ENCODE peak calls at places on chromosomes 7 and 10, in seven cellular contexts. One of them, this sample, is unnamed.

GRCh38 chr7:101666293-101666692 is 37.2 kb upstream of the MYL10 start:
- DNase-seq in GM12892: no peak
- DNase-seq in NB4: no peak
- DNase-seq in spleen: no peak
- DNase-seq in A549: no peak
- DNase-seq in upper lobe of left lung: no peak
- DNase-seq in K562: no peak
- DNase-seq in this sample: no peak

GRCh38 chr10:125646311-125646710 is 36.7 kb downstream of the TEX36 start:
- DNase-seq in upper lobe of left lung: no peak
- DNase-seq in spleen: no peak
- DNase-seq in A549: no peak
- DNase-seq in NB4: no peak
- DNase-seq in K562: no peak
- DNase-seq in GM12892: no peak
- DNase-seq in this sample: no peak

GRCh38 chr7:153061913-153062528 is 302.5 kb downstream of the ACTR3B start:
- DNase-seq in NB4: peak
- DNase-seq in upper lobe of left lung: no peak
- DNase-seq in A549: peak
- DNase-seq in GM12892: no peak
- DNase-seq in spleen: no peak
- DNase-seq in K562: peak
- DNase-seq in this sample: peak

GRCh38 chr10:3482200-3482993 is 302.6 kb downstream of the KLF6 start:
- DNase-seq in A549: peak
- DNase-seq in K562: peak
- DNase-seq in spleen: no peak
- DNase-seq in upper lobe of left lung: peak
- DNase-seq in NB4: peak
- DNase-seq in GM12892: no peak
- DNase-seq in this sample: no peak

GRCh38 chr10:129122846-129123245 is 344.2 kb upstream of the MGMT start:
- DNase-seq in spleen: no peak
- DNase-seq in NB4: no peak
- DNase-seq in GM12892: no peak
- DNase-seq in K562: no peak
- DNase-seq in upper lobe of left lung: no peak
- DNase-seq in A549: no peak
- DNase-seq in this sample: no peak

GRCh38 chr10:34299105-34299611 is 515.9 kb downstream of the PARD3 start:
- DNase-seq in K562: no peak
- DNase-seq in A549: no peak
- DNase-seq in NB4: no peak
- DNase-seq in upper lobe of left lung: no peak
- DNase-seq in spleen: no peak
- DNase-seq in GM12892: no peak
- DNase-seq in this sample: no peak

GRCh38 chr10:28326516-28327493 is 23.9 kb upstream of the MPP7 start:
- DNase-seq in spleen: no peak
- DNase-seq in NB4: no peak
- DNase-seq in A549: no peak
- DNase-seq in K562: no peak
- DNase-seq in GM12892: no peak
- DNase-seq in upper lobe of left lung: no peak
- DNase-seq in this sample: no peak

GRCh38 chr7:94338921-94339371 is 55.7 kb upstream of the COL1A2 start:
- DNase-seq in A549: no peak
- DNase-seq in GM12892: no peak
- DNase-seq in K562: peak
- DNase-seq in upper lobe of left lung: no peak
- DNase-seq in spleen: no peak
- DNase-seq in NB4: no peak
- DNase-seq in this sample: no peak

GRCh38 chr7:42095791-42096190 is 141.2 kb downstream of the GLI3 start:
- DNase-seq in spleen: no peak
- DNase-seq in upper lobe of left lung: no peak
- DNase-seq in GM12892: no peak
- DNase-seq in A549: no peak
- DNase-seq in NB4: peak
- DNase-seq in K562: no peak
- DNase-seq in this sample: no peak

DNA sequence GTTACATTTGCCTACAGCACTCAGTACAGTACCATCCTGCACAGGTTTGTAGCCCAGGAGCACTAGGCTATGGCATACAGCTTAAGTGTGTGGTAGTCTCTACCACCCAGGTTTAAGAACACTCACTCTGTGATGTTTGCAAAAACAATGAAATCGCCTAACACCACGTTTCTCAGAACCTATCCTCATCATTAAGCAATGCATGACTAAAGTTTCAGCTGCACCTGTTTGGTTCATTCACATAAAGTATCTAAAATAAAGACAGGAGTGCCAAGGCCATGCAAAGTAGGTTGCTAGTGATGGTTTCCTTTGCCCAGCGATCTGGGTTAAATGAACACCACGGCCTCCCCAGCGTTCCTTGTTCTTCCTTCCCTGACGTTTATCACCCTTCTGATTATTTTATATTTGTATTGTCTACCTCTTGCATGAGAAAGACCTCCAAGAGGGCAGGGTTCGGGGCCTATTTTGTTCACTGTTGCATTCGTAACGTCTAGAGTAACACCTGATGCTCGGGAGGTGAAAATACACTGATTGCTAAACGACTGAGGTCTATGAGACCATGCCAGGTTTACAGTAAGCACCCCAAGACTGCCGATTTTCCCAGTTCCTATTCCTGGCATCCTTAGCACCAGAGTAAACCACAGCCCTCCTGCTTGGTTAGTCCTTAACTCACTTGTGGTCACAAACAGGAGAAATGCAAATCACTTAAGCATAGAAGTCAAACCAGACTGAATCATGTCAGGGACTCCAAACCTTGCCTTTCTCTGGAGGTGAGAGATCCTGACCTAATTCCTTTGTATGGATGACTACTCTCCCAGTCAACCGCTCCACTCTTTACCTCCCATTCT is 204.1 kb upstream of the NFE2L3 start:
- DNase-seq in NB4: no peak
- DNase-seq in A549: no peak
- DNase-seq in spleen: no peak
- DNase-seq in upper lobe of left lung: no peak
- DNase-seq in K562: no peak
- DNase-seq in GM12892: no peak
- DNase-seq in this sample: no peak
- TF ChIP-seq POLR2A in NB4: no peak
- TF ChIP-seq POLR2A in A549: no peak
- TF ChIP-seq POLR2A in spleen: no peak
- TF ChIP-seq POLR2A in upper lobe of left lung: no peak
- TF ChIP-seq POLR2A in K562: no peak
- TF ChIP-seq POLR2A in GM12892: no peak
- TF ChIP-seq POLR2A in this sample: no peak

DNA sequence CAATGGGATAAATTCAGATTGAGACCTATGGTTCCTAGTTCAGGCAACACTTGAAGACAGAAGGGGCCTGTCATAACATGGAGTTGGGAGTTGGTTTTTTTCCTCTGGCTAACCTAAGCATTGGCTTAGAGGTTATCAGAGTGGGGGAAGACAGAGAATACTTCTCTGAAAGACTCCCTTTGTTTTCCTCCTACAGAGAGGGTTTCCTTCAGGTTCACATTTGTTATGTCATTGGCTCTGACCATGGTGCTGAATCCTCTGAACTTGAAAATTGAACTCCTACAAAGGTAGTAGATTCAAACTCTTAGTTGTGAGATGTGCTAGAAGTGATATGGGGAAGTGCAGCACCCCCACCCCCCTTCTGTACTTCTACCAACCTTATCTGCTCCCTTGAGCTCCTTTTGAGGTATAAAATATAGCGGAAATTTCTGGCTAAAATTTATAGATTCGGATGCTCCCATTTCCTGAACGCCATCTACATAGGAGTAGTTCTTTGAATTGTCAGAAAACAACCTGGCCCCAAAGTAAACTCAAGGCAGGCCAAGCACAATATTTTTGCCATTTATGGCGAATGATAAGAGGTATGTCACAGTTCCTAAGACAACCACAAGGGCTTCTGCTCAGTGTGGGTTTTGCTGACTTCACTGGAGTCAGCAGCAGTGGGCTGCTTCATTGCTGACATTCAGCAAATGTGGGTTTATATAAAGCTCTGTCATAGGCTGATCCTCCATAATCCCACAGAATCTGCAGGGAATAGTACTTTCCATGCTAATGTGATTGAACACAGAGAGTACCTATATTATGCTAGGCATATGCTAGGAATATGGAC is 131.6 kb upstream of the KLF14 start:
- DNase-seq in NB4: peak
- DNase-seq in A549: no peak
- DNase-seq in GM12892: no peak
- DNase-seq in spleen: no peak
- DNase-seq in upper lobe of left lung: no peak
- DNase-seq in K562: no peak
- DNase-seq in this sample: peak
- TF ChIP-seq POLR2A in NB4: no peak
- TF ChIP-seq POLR2A in A549: no peak
- TF ChIP-seq POLR2A in GM12892: no peak
- TF ChIP-seq POLR2A in spleen: no peak
- TF ChIP-seq POLR2A in upper lobe of left lung: no peak
- TF ChIP-seq POLR2A in K562: no peak
- TF ChIP-seq POLR2A in this sample: no peak

GRCh38 chr10:30786906-30787305 is 157.4 kb upstream of the LYZL2 start:
- DNase-seq in upper lobe of left lung: no peak
- DNase-seq in K562: no peak
- DNase-seq in NB4: no peak
- DNase-seq in spleen: no peak
- DNase-seq in GM12892: no peak
- DNase-seq in A549: no peak
- DNase-seq in this sample: no peak

GRCh38 chr10:30784896-30785605 is 155.5 kb upstream of the LYZL2 start:
- DNase-seq in NB4: peak
- DNase-seq in upper lobe of left lung: peak
- DNase-seq in A549: no peak
- DNase-seq in GM12892: no peak
- DNase-seq in spleen: peak
- DNase-seq in K562: no peak
- DNase-seq in this sample: peak

GRCh38 chr10:30791197-30791611 is 161.7 kb upstream of the LYZL2 start:
- DNase-seq in spleen: peak
- DNase-seq in NB4: no peak
- DNase-seq in upper lobe of left lung: no peak
- DNase-seq in GM12892: no peak
- DNase-seq in K562: no peak
- DNase-seq in A549: no peak
- DNase-seq in this sample: no peak

GRCh38 chr10:30786131-30786530 is 156.6 kb upstream of the LYZL2 start:
- DNase-seq in GM12892: no peak
- DNase-seq in spleen: no peak
- DNase-seq in upper lobe of left lung: no peak
- DNase-seq in K562: no peak
- DNase-seq in A549: no peak
- DNase-seq in NB4: peak
- DNase-seq in this sample: no peak

GRCh38 chr10:30788307-30788706 is 158.8 kb upstream of the LYZL2 start:
- DNase-seq in spleen: no peak
- DNase-seq in GM12892: no peak
- DNase-seq in A549: no peak
- DNase-seq in upper lobe of left lung: no peak
- DNase-seq in K562: no peak
- DNase-seq in NB4: peak
- DNase-seq in this sample: no peak
- TF ChIP-seq POLR2A in spleen: no peak
- TF ChIP-seq POLR2A in GM12892: no peak
- TF ChIP-seq POLR2A in A549: no peak
- TF ChIP-seq POLR2A in upper lobe of left lung: no peak
- TF ChIP-seq POLR2A in K562: no peak
- TF ChIP-seq POLR2A in NB4: no peak
- TF ChIP-seq POLR2A in this sample: no peak

GRCh38 chr7:151876899-151877777 is at the start of gene PRKAG2:
- DNase-seq in K562: peak
- DNase-seq in A549: peak
- DNase-seq in NB4: peak
- DNase-seq in upper lobe of left lung: peak
- DNase-seq in spleen: peak
- DNase-seq in GM12892: peak
- DNase-seq in this sample: peak
- TF ChIP-seq POLR2A in K562: no peak
- TF ChIP-seq POLR2A in A549: no peak
- TF ChIP-seq POLR2A in NB4: peak
- TF ChIP-seq POLR2A in upper lobe of left lung: peak
- TF ChIP-seq POLR2A in spleen: no peak
- TF ChIP-seq POLR2A in GM12892: no peak
- TF ChIP-seq POLR2A in this sample: no peak

DNA sequence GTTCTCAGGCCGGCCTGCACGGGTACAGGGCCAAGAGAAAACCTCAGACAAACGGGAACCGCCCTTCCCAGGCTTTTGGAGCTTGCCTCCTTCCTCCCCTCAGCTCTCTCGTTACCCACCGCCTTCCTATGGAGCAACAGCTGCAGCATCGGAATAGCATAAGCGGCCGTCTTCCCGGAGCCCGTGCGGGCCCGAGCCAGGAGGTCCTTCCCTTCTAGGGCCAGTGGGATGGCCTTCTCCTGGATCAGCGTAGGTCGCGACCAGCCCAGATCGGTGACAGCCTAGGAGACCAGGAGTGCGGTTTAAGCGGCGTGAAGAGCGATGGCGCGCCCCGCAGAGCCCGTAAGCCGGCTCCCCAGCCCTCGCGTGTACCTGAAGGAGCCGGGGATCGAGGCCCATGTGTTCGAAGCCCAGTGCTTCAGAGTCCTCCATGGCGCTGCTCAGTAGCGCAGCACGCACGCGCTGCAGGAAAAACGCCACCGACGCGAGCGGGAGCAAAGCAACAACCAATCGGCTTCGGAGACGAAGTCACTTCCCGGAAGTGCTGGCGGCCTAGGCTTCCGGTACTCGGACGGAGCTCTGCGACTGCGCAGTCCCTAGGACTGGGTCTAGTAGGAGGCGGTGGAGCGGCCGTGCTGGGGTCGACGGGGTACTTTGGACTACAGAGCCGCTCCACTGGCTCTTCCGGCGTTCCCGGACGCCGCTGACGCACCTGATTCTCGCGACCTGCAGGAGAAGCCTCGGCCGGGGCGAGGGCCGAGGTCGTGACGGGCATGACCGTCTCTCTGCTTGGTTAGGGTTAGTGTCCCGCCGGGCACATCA is at the start of gene DDX56:
- DNase-seq in upper lobe of left lung: peak
- DNase-seq in NB4: peak
- DNase-seq in GM12892: peak
- DNase-seq in A549: peak
- DNase-seq in K562: peak
- DNase-seq in spleen: peak
- DNase-seq in this sample: peak
- TF ChIP-seq POLR2A in upper lobe of left lung: peak
- TF ChIP-seq POLR2A in NB4: peak
- TF ChIP-seq POLR2A in GM12892: peak
- TF ChIP-seq POLR2A in A549: peak
- TF ChIP-seq POLR2A in K562: peak
- TF ChIP-seq POLR2A in spleen: peak
- TF ChIP-seq POLR2A in this sample: peak